ENCODE peak calls at places on chromosomes 12 and 14, in five cellular contexts. One of them, this sample, is unnamed.

GRCh38 chr12:12008931-12009611 is 61.7 kb upstream of the BCL2L14 start:
- DNase-seq in OCI-LY7: peak
- DNase-seq in A172: peak
- DNase-seq in stimulated activated CD8-positive, alpha-beta memory T cell treated with anti-CD3 and anti-CD28 coated beads, Interleukin-4, amount 100 ng/mL, for 4 hours: no peak
- DNase-seq in GM03348: peak
- DNase-seq in this sample: no peak

GRCh38 chr12:32517966-32518365 is 118.6 kb downstream of the FGD4 start:
- DNase-seq in OCI-LY7: no peak
- DNase-seq in A172: no peak
- DNase-seq in stimulated activated CD8-positive, alpha-beta memory T cell treated with anti-CD3 and anti-CD28 coated beads, Interleukin-4, amount 100 ng/mL, for 4 hours: no peak
- DNase-seq in GM03348: no peak
- DNase-seq in this sample: no peak

GRCh38 chr12:69969011-69969410 is 144.0 kb downstream of the MYRFL start:
- DNase-seq in OCI-LY7: no peak
- DNase-seq in A172: no peak
- DNase-seq in stimulated activated CD8-positive, alpha-beta memory T cell treated with anti-CD3 and anti-CD28 coated beads, Interleukin-4, amount 100 ng/mL, for 4 hours: no peak
- DNase-seq in GM03348: no peak
- DNase-seq in this sample: no peak

GRCh38 chr14:69535230-69535848 is 39.3 kb downstream of the CCDC177 start:
- DNase-seq in OCI-LY7: no peak
- DNase-seq in A172: peak
- DNase-seq in stimulated activated CD8-positive, alpha-beta memory T cell treated with anti-CD3 and anti-CD28 coated beads, Interleukin-4, amount 100 ng/mL, for 4 hours: no peak
- DNase-seq in GM03348: peak
- DNase-seq in this sample: no peak

GRCh38 chr14:95428557-95428956 is 87.9 kb downstream of the SYNE3 start:
- DNase-seq in OCI-LY7: no peak
- DNase-seq in A172: no peak
- DNase-seq in stimulated activated CD8-positive, alpha-beta memory T cell treated with anti-CD3 and anti-CD28 coated beads, Interleukin-4, amount 100 ng/mL, for 4 hours: no peak
- DNase-seq in GM03348: no peak
- DNase-seq in this sample: no peak

GRCh38 chr12:92676710-92677109 is 26.1 kb upstream of the PLEKHG7 start:
- DNase-seq in OCI-LY7: no peak
- DNase-seq in A172: no peak
- DNase-seq in stimulated activated CD8-positive, alpha-beta memory T cell treated with anti-CD3 and anti-CD28 coated beads, Interleukin-4, amount 100 ng/mL, for 4 hours: no peak
- DNase-seq in GM03348: no peak
- DNase-seq in this sample: no peak

GRCh38 chr12:41205070-41205715 is 17.1 kb downstream of the PDZRN4 start:
- DNase-seq in OCI-LY7: no peak
- DNase-seq in A172: peak
- DNase-seq in stimulated activated CD8-positive, alpha-beta memory T cell treated with anti-CD3 and anti-CD28 coated beads, Interleukin-4, amount 100 ng/mL, for 4 hours: no peak
- DNase-seq in GM03348: no peak
- DNase-seq in this sample: no peak

GRCh38 chr12:25775968-25776367 is 182.5 kb upstream of the RASSF8 start:
- DNase-seq in OCI-LY7: no peak
- DNase-seq in A172: peak
- DNase-seq in stimulated activated CD8-positive, alpha-beta memory T cell treated with anti-CD3 and anti-CD28 coated beads, Interleukin-4, amount 100 ng/mL, for 4 hours: no peak
- DNase-seq in GM03348: peak
- DNase-seq in this sample: no peak

GRCh38 chr14:36438883-36439282 is 81.1 kb downstream of the NKX2-1 start:
- DNase-seq in OCI-LY7: no peak
- DNase-seq in A172: no peak
- DNase-seq in stimulated activated CD8-positive, alpha-beta memory T cell treated with anti-CD3 and anti-CD28 coated beads, Interleukin-4, amount 100 ng/mL, for 4 hours: no peak
- DNase-seq in GM03348: no peak
- DNase-seq in this sample: no peak

GRCh38 chr12:67320614-67321305 is 51.6 kb downstream of the CAND1 start:
- DNase-seq in OCI-LY7: peak
- DNase-seq in A172: no peak
- DNase-seq in stimulated activated CD8-positive, alpha-beta memory T cell treated with anti-CD3 and anti-CD28 coated beads, Interleukin-4, amount 100 ng/mL, for 4 hours: no peak
- DNase-seq in GM03348: no peak
- DNase-seq in this sample: no peak

GRCh38 chr14:91817566-91818325 is 49.6 kb downstream of the TC2N start:
- DNase-seq in OCI-LY7: no peak
- DNase-seq in A172: no peak
- DNase-seq in stimulated activated CD8-positive, alpha-beta memory T cell treated with anti-CD3 and anti-CD28 coated beads, Interleukin-4, amount 100 ng/mL, for 4 hours: no peak
- DNase-seq in GM03348: no peak
- DNase-seq in this sample: no peak

GRCh38 chr12:94092516-94093241 is 55.7 kb upstream of the PLXNC1 start:
- DNase-seq in OCI-LY7: no peak
- DNase-seq in A172: no peak
- DNase-seq in stimulated activated CD8-positive, alpha-beta memory T cell treated with anti-CD3 and anti-CD28 coated beads, Interleukin-4, amount 100 ng/mL, for 4 hours: no peak
- DNase-seq in GM03348: no peak
- DNase-seq in this sample: no peak

GRCh38 chr12:106764738-106765137 is 9.7 kb upstream of the RIC8B start:
- DNase-seq in OCI-LY7: no peak
- DNase-seq in A172: no peak
- DNase-seq in stimulated activated CD8-positive, alpha-beta memory T cell treated with anti-CD3 and anti-CD28 coated beads, Interleukin-4, amount 100 ng/mL, for 4 hours: no peak
- DNase-seq in GM03348: no peak
- DNase-seq in this sample: no peak

GRCh38 chr14:99475179-99475578 is 5.5 kb downstream of the SETD3 start:
- DNase-seq in OCI-LY7: no peak
- DNase-seq in A172: no peak
- DNase-seq in stimulated activated CD8-positive, alpha-beta memory T cell treated with anti-CD3 and anti-CD28 coated beads, Interleukin-4, amount 100 ng/mL, for 4 hours: no peak
- DNase-seq in GM03348: peak
- DNase-seq in this sample: no peak

GRCh38 chr12:94100990-94101901 is 47.1 kb upstream of the PLXNC1 start:
- DNase-seq in OCI-LY7: peak
- DNase-seq in A172: peak
- DNase-seq in stimulated activated CD8-positive, alpha-beta memory T cell treated with anti-CD3 and anti-CD28 coated beads, Interleukin-4, amount 100 ng/mL, for 4 hours: peak
- DNase-seq in GM03348: peak
- DNase-seq in this sample: peak

GRCh38 chr12:96876966-96877365 is 30.1 kb upstream of the NEDD1 start:
- DNase-seq in OCI-LY7: no peak
- DNase-seq in A172: no peak
- DNase-seq in stimulated activated CD8-positive, alpha-beta memory T cell treated with anti-CD3 and anti-CD28 coated beads, Interleukin-4, amount 100 ng/mL, for 4 hours: no peak
- DNase-seq in GM03348: peak
- DNase-seq in this sample: no peak

GRCh38 chr14:81001447-81001846 is 46.0 kb downstream of the TSHR start:
- DNase-seq in OCI-LY7: no peak
- DNase-seq in A172: no peak
- DNase-seq in stimulated activated CD8-positive, alpha-beta memory T cell treated with anti-CD3 and anti-CD28 coated beads, Interleukin-4, amount 100 ng/mL, for 4 hours: no peak
- DNase-seq in GM03348: no peak
- DNase-seq in this sample: no peak

GRCh38 chr12:12182926-12183325 is 83.9 kb downstream of the LRP6 start:
- DNase-seq in OCI-LY7: no peak
- DNase-seq in A172: no peak
- DNase-seq in stimulated activated CD8-positive, alpha-beta memory T cell treated with anti-CD3 and anti-CD28 coated beads, Interleukin-4, amount 100 ng/mL, for 4 hours: no peak
- DNase-seq in GM03348: peak
- DNase-seq in this sample: no peak